ENCODE peak calls at places on chromosomes 12 and 14, in five cellular contexts. One of them, this sample, is unnamed.
A peak's percentile ranks its signal among the peaks of the same experiment; 100 is the strongest.

GRCh38 chr12:43406797-43407196 is 145.2 kb downstream of the ADAMTS20 start:
- DNase-seq in IMR-90: no peak
- DNase-seq in fibroblast of lung: no peak
- DNase-seq in MM.1S: no peak
- DNase-seq in DND-41: no peak
- DNase-seq in this sample: no peak

GRCh38 chr14:72471346-72471745 is 422.6 kb downstream of the DPF3 start:
- DNase-seq in IMR-90: peak; percentile 39
- DNase-seq in fibroblast of lung: peak; percentile 47
- DNase-seq in MM.1S: no peak
- DNase-seq in DND-41: no peak
- DNase-seq in this sample: no peak

GRCh38 chr12:6827437-6827894 is 741 bp upstream of the P3H3 start:
- DNase-seq in IMR-90: peak; percentile 79
- DNase-seq in fibroblast of lung: peak; percentile 78
- DNase-seq in MM.1S: no peak
- DNase-seq in DND-41: peak; percentile 62
- DNase-seq in this sample: peak; percentile 76

GRCh38 chr12:118330421-118331018 is 42.2 kb downstream of the TAOK3 start:
- DNase-seq in IMR-90: peak; percentile 89
- DNase-seq in fibroblast of lung: peak; percentile 76
- DNase-seq in MM.1S: no peak
- DNase-seq in DND-41: no peak
- DNase-seq in this sample: peak; percentile 83

GRCh38 chr12:46722737-46723136 is 103.1 kb downstream of the SLC38A4 start:
- DNase-seq in IMR-90: peak; percentile 63
- DNase-seq in fibroblast of lung: no peak
- DNase-seq in MM.1S: no peak
- DNase-seq in DND-41: no peak
- DNase-seq in this sample: no peak

GRCh38 chr12:86669010-86669409 is 412.8 kb upstream of the MGAT4C start:
- DNase-seq in IMR-90: no peak
- DNase-seq in fibroblast of lung: no peak
- DNase-seq in MM.1S: no peak
- DNase-seq in DND-41: no peak
- DNase-seq in this sample: no peak

GRCh38 chr14:101733211-101733610 is 28.3 kb upstream of the PPP2R5C start:
- DNase-seq in IMR-90: peak; percentile 48
- DNase-seq in fibroblast of lung: peak; percentile 64
- DNase-seq in MM.1S: no peak
- DNase-seq in DND-41: no peak
- DNase-seq in this sample: no peak

GRCh38 chr14:93962701-93963601 is 13.4 kb downstream of the ASB2 start:
- DNase-seq in IMR-90: peak; percentile 74
- DNase-seq in fibroblast of lung: no peak
- DNase-seq in MM.1S: peak; percentile 50
- DNase-seq in DND-41: no peak
- DNase-seq in this sample: peak; percentile 74

GRCh38 chr12:41269056-41269455 is 80.9 kb downstream of the PDZRN4 start:
- DNase-seq in IMR-90: no peak
- DNase-seq in fibroblast of lung: no peak
- DNase-seq in MM.1S: no peak
- DNase-seq in DND-41: no peak
- DNase-seq in this sample: no peak

GRCh38 chr12:65968889-65969509 is 144.7 kb downstream of the HMGA2 start:
- DNase-seq in IMR-90: no peak
- DNase-seq in fibroblast of lung: no peak
- DNase-seq in MM.1S: no peak
- DNase-seq in DND-41: no peak
- DNase-seq in this sample: no peak

GRCh38 chr12:103495158-103495782 is 498 bp downstream of the C12orf42 start:
- DNase-seq in IMR-90: no peak
- DNase-seq in fibroblast of lung: no peak
- DNase-seq in MM.1S: peak; percentile 43
- DNase-seq in DND-41: peak; percentile 69
- DNase-seq in this sample: no peak

GRCh38 chr12:71551529-71551928 is 111.9 kb downstream of the LGR5 start:
- DNase-seq in IMR-90: peak; percentile 15
- DNase-seq in fibroblast of lung: peak; percentile 33
- DNase-seq in MM.1S: no peak
- DNase-seq in DND-41: no peak
- DNase-seq in this sample: no peak

GRCh38 chr14:103019827-103020226 is 37.5 kb downstream of the CDC42BPB start:
- DNase-seq in IMR-90: no peak
- DNase-seq in fibroblast of lung: no peak
- DNase-seq in MM.1S: no peak
- DNase-seq in DND-41: no peak
- DNase-seq in this sample: no peak

GRCh38 chr14:69532561-69533335 is 41.9 kb downstream of the CCDC177 start:
- DNase-seq in IMR-90: no peak
- DNase-seq in fibroblast of lung: no peak
- DNase-seq in MM.1S: no peak
- DNase-seq in DND-41: no peak
- DNase-seq in this sample: no peak

GRCh38 chr12:94242871-94243270 is 94.5 kb downstream of the PLXNC1 start:
- DNase-seq in IMR-90: no peak
- DNase-seq in fibroblast of lung: no peak
- DNase-seq in MM.1S: no peak
- DNase-seq in DND-41: no peak
- DNase-seq in this sample: no peak

GRCh38 chr12:48029811-48030650 is 25.8 kb upstream of the COL2A1 start:
- DNase-seq in IMR-90: no peak
- DNase-seq in fibroblast of lung: no peak
- DNase-seq in MM.1S: no peak
- DNase-seq in DND-41: no peak
- DNase-seq in this sample: no peak

GRCh38 chr12:75848533-75848932 is 183.0 kb downstream of the PHLDA1 start:
- DNase-seq in IMR-90: peak; percentile 28
- DNase-seq in fibroblast of lung: no peak
- DNase-seq in MM.1S: no peak
- DNase-seq in DND-41: no peak
- DNase-seq in this sample: no peak

GRCh38 chr12:126772171-126772864 is 1494.7 kb upstream of the TMEM132C start:
- DNase-seq in IMR-90: peak; percentile 2
- DNase-seq in fibroblast of lung: peak; percentile 76
- DNase-seq in MM.1S: peak; percentile 94
- DNase-seq in DND-41: peak; percentile 19
- DNase-seq in this sample: no peak

GRCh38 chr14:21039585-21040369 is 2.4 kb upstream of the RNASE7 start:
- DNase-seq in IMR-90: peak; percentile 67
- DNase-seq in fibroblast of lung: peak; percentile 61
- DNase-seq in MM.1S: peak; percentile 27
- DNase-seq in DND-41: peak; percentile 21
- DNase-seq in this sample: peak; percentile 81

GRCh38 chr12:19125325-19125724 is 4.2 kb upstream of the PLEKHA5 start:
- DNase-seq in IMR-90: peak; percentile 47
- DNase-seq in fibroblast of lung: peak; percentile 63
- DNase-seq in MM.1S: no peak
- DNase-seq in DND-41: no peak
- DNase-seq in this sample: no peak

GRCh38 chr14:37889087-37889486 is 293.7 kb downstream of the TTC6 start:
- DNase-seq in IMR-90: no peak
- DNase-seq in fibroblast of lung: no peak
- DNase-seq in MM.1S: no peak
- DNase-seq in DND-41: no peak
- DNase-seq in this sample: no peak

GRCh38 chr12:120353556-120354317 is 15.2 kb downstream of the MSI1 start:
- DNase-seq in IMR-90: no peak
- DNase-seq in fibroblast of lung: no peak
- DNase-seq in MM.1S: no peak
- DNase-seq in DND-41: no peak
- DNase-seq in this sample: no peak

GRCh38 chr12:546265-546919 is 86.7 kb downstream of the B4GALNT3 start:
- DNase-seq in IMR-90: no peak
- DNase-seq in fibroblast of lung: no peak
- DNase-seq in MM.1S: no peak
- DNase-seq in DND-41: no peak
- DNase-seq in this sample: no peak

DNA sequence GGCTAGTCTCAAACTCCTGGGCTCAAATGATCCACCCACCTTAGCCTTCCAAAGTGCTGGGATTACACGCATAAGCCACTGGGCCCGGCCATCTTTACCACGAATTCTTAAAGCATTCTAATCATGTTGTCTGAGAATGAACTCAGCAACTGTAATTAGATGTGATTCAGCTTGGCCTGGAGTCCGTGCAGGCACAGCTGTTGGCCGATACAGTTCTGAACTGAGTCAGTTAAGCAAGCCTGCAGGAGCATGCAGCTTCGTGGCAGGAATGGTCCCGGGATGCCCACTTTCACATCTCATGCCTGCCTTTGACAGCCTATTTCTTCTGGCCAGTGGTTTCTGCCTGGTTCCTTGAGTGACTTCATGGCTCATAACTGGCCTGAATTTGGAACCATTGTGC is 194.1 kb downstream of the ANO6 start:
- DNase-seq in IMR-90: peak; percentile 93
- DNase-seq in fibroblast of lung: peak; percentile 93
- DNase-seq in MM.1S: no peak
- DNase-seq in DND-41: no peak
- DNase-seq in this sample: no peak
- H2AFZ ChIP-seq in IMR-90: peak overlapping the region; percentile 33
- H2AFZ ChIP-seq in fibroblast of lung: no peak overlapping the region
- H2AFZ ChIP-seq in MM.1S: no peak overlapping the region
- H2AFZ ChIP-seq in DND-41: no peak overlapping the region
- H2AFZ ChIP-seq in this sample: no peak overlapping the region

GRCh38 chr12:107522692-107523477 is 162.7 kb upstream of the PWP1 start:
- DNase-seq in IMR-90: no peak
- DNase-seq in fibroblast of lung: no peak
- DNase-seq in MM.1S: no peak
- DNase-seq in DND-41: no peak
- DNase-seq in this sample: no peak
- H3K4me1 ChIP-seq in IMR-90: no peaks in the 10 kb centered on the region
- H3K4me1 ChIP-seq in fibroblast of lung: no peaks in the 10 kb centered on the region
- H3K4me1 ChIP-seq in MM.1S: no peaks in the 10 kb centered on the region
- H3K4me1 ChIP-seq in DND-41: no peaks in the 10 kb centered on the region
- H3K4me1 ChIP-seq in this sample: peaks cover 5% of the 10 kb centered on the region

GRCh38 chr14:66109426-66109825 is 376.7 kb upstream of the CCDC196 start:
- DNase-seq in IMR-90: no peak
- DNase-seq in fibroblast of lung: no peak
- DNase-seq in MM.1S: no peak
- DNase-seq in DND-41: no peak
- DNase-seq in this sample: no peak

GRCh38 chr14:66101662-66102061 is 384.5 kb upstream of the CCDC196 start:
- DNase-seq in IMR-90: no peak
- DNase-seq in fibroblast of lung: no peak
- DNase-seq in MM.1S: no peak
- DNase-seq in DND-41: no peak
- DNase-seq in this sample: no peak

GRCh38 chr14:66105819-66106218 is 380.4 kb upstream of the CCDC196 start:
- DNase-seq in IMR-90: no peak
- DNase-seq in fibroblast of lung: peak; percentile 64
- DNase-seq in MM.1S: no peak
- DNase-seq in DND-41: no peak
- DNase-seq in this sample: no peak

GRCh38 chr14:66099931-66100330 is 386.2 kb upstream of the CCDC196 start:
- DNase-seq in IMR-90: no peak
- DNase-seq in fibroblast of lung: no peak
- DNase-seq in MM.1S: no peak
- DNase-seq in DND-41: no peak
- DNase-seq in this sample: no peak

GRCh38 chr14:66104486-66104885 is 381.7 kb upstream of the CCDC196 start:
- DNase-seq in IMR-90: no peak
- DNase-seq in fibroblast of lung: no peak
- DNase-seq in MM.1S: no peak
- DNase-seq in DND-41: peak; percentile 58
- DNase-seq in this sample: no peak
- H2AFZ ChIP-seq in IMR-90: no peak overlapping the region
- H2AFZ ChIP-seq in fibroblast of lung: no peak overlapping the region
- H2AFZ ChIP-seq in MM.1S: no peak overlapping the region
- H2AFZ ChIP-seq in DND-41: no peak overlapping the region
- H2AFZ ChIP-seq in this sample: no peak overlapping the region

DNA sequence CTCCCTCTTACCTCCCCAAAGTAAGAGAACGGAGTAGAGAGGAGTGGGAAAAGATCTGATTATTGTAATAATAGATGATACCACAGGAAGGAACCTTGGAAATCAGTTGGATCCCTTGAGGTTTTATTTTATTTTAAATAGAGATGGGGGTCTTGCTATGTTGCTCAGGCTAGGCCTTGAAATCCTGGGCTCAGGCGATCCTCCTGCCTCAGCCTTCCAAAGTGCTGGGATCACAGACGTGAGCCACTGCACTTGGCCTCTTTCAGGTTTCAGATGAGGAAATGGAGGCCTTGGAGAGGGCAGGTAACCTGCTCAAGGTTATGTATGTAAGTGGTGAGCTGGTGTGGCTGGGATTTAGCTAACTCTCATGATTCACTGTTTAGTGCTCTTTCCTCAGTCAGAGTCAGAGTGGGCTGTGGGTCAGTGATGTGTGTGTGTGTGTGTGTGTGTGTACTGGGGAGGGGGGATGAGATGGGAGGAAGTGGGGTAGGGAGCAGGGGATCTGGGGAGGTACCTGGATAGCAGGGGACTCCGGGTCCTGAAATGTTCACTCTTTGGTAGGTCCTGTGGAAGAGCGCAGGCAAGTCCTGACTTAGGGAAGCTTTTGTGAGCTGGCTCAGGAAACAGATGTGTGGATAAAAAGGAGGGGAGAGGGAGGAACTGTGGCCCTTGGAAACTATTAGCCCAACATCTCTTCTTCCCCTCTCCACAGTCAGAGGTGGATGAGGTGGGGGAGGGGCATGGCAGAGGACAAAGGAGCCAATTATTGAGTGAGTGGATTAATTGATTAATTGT is 4.7 kb upstream of the CISTR start:
- DNase-seq in IMR-90: no peak
- DNase-seq in fibroblast of lung: no peak
- DNase-seq in MM.1S: no peak
- DNase-seq in DND-41: no peak
- DNase-seq in this sample: no peak
- H3K4me1 ChIP-seq in IMR-90: peaks cover 2% of the 10 kb centered on the region
- H3K4me1 ChIP-seq in fibroblast of lung: no peaks in the 10 kb centered on the region
- H3K4me1 ChIP-seq in MM.1S: peaks cover 7% of the 10 kb centered on the region
- H3K4me1 ChIP-seq in DND-41: peaks cover 17% of the 10 kb centered on the region
- H3K4me1 ChIP-seq in this sample: peaks cover 59% of the 10 kb centered on the region

DNA sequence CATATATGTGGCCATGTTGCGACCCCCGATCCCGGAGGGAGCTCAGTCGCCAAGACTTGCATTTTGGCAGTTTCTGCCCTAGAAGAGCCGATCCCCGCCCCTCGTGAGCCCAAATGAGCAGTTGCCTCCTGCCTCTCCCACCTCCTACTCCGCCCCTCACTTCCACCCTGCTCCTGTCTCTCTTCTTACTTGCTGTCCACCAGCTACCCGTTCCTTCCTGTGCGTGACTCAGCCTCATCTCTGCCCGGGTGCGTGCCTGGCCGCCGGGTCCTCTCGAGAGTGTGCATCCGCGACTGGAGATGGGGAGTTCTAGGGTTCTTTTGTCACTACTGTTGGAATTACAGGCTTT is 585 bp downstream of the GPATCH2L start:
- DNase-seq in IMR-90: peak; percentile 91
- DNase-seq in fibroblast of lung: peak; percentile 88
- DNase-seq in MM.1S: peak; percentile 52
- DNase-seq in DND-41: peak; percentile 82
- DNase-seq in this sample: peak; percentile 90
- H2AFZ ChIP-seq in IMR-90: peak overlapping the region; percentile 99
- H2AFZ ChIP-seq in fibroblast of lung: peak overlapping the region; percentile 85
- H2AFZ ChIP-seq in MM.1S: peak overlapping the region; percentile 58
- H2AFZ ChIP-seq in DND-41: peak overlapping the region; percentile 92
- H2AFZ ChIP-seq in this sample: peak overlapping the region; percentile 55

This sample was measured in Karpas-422.